ENCODE peak calls at places on chromosomes 3 and 15, in nine cellular contexts. W is cardiac muscle cell, T is mammary epithelial cell, P is A549, C is breast epithelium, N is fibroblast of lung, S is lower lobe of right lung, G is GM23338, D is tibial artery. O is an unnamed sample.
A peak's percentile ranks its signal among the peaks of the same experiment; 100 is the strongest.

GRCh38 chr3:86991840-86992430 is 986 bp upstream of the VGLL3 start:
- DNase-seq in N (no peak), W (no peak), C (no peak), P (peak; percentile 45), G (no peak), T (peak; percentile 41), S (no peak), D (no peak), O (no peak)

GRCh38 chr15:82159922-82160321 is 102.6 kb downstream of the EFL1 start:
- DNase-seq in W (no peak), P (peak; percentile 79), C (no peak), D (no peak), N (peak; percentile 95), T (peak; percentile 81), G (peak; percentile 25), S (no peak), O (no peak)

GRCh38 chr3:106809633-106810460 is 567.4 kb upstream of the CCDC54 start:
- DNase-seq in T (no peak), G (no peak), W (no peak), S (no peak), P (no peak), C (no peak), N (peak; percentile 51), D (no peak), O (no peak)

GRCh38 chr3:132804498-132804897 is 82.3 kb upstream of the NPHP3 start:
- DNase-seq in S (no peak), N (no peak), T (peak; percentile 71), C (no peak), D (no peak), W (no peak), P (no peak), G (no peak), O (no peak)

GRCh38 chr3:151169700-151170224 is 33.3 kb downstream of the GPR171 start:
- DNase-seq in S (peak; percentile 79), C (no peak), P (no peak), N (no peak), T (peak; percentile 41), D (peak; percentile 74), W (no peak), G (no peak), O (no peak)

GRCh38 chr15:36301931-36302330 is 277.5 kb upstream of the CDIN1 start:
- DNase-seq in P (no peak), G (no peak), N (no peak), T (no peak), C (no peak), S (no peak), D (no peak), W (no peak), O (no peak)

GRCh38 chr15:68158046-68158628 is 47.0 kb downstream of the CALML4 start:
- DNase-seq in C (no peak), D (no peak), N (no peak), T (no peak), G (no peak), P (no peak), S (no peak), W (peak; percentile 19), O (no peak)

GRCh38 chr3:113140876-113141275 is 70.5 kb upstream of the BOC start:
- DNase-seq in C (no peak), W (no peak), N (no peak), D (no peak), G (no peak), P (no peak), T (peak; percentile 56), S (no peak), O (no peak)

GRCh38 chr3:71088019-71088711 is 495.4 kb downstream of the FOXP1 start:
- DNase-seq in W (no peak), N (no peak), C (no peak), T (no peak), S (no peak), G (no peak), D (no peak), P (no peak), O (no peak)

GRCh38 chr3:43015572-43016512 is 36.7 kb downstream of the GASK1A start:
- DNase-seq in P (no peak), W (no peak), G (no peak), S (no peak), C (no peak), N (no peak), D (no peak), T (no peak), O (peak; percentile 34)

GRCh38 chr3:135326851-135327250 is 531.8 kb downstream of the EPHB1 start:
- DNase-seq in W (no peak), G (no peak), D (no peak), C (no peak), T (no peak), N (no peak), S (no peak), P (no peak), O (no peak)

GRCh38 chr3:135325726-135326245 is 530.7 kb downstream of the EPHB1 start:
- DNase-seq in N (no peak), D (no peak), P (no peak), W (peak; percentile 26), S (no peak), C (no peak), G (no peak), T (no peak), O (no peak)

GRCh38 chr3:135325096-135325495 is 530.0 kb downstream of the EPHB1 start:
- DNase-seq in C (no peak), P (no peak), W (no peak), G (no peak), T (no peak), D (no peak), S (no peak), N (no peak), O (no peak)

GRCh38 chr3:135328036-135328435 is 533.0 kb downstream of the EPHB1 start:
- DNase-seq in G (no peak), D (no peak), C (no peak), P (no peak), N (no peak), T (no peak), S (no peak), W (no peak), O (no peak)

DNA sequence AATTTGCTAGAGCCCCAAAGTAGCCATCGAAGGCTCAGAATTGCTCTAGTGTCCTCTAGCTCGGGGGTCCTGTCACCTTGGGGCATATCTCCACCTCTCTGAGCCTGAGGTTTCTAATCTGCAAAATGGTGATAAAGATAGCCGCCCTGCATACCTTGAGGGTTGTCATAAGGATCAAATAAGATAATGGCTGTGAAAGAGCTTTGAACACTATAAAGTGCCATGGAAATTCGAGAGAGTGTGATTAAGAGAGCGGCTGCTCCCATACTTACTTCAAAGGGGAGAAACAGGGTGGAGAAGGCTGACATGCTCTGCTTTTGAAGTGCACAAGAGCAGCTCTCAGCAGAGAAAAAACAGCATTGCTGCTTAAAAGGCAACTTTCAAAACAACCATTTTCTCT is 529.2 kb downstream of the EPHB1 start:
- DNase-seq in C (no peak), N (no peak), T (no peak), P (no peak), W (peak; percentile 59), G (no peak), D (no peak), S (no peak), O (no peak)
- H3K27ac ChIP-seq in C (no peak overlapping the region), N (no peak overlapping the region), T (no peak overlapping the region), P (no peak overlapping the region), W (no peak overlapping the region), G (no peak overlapping the region), D (no peak overlapping the region), S (no peak overlapping the region), O (no peak overlapping the region)

DNA sequence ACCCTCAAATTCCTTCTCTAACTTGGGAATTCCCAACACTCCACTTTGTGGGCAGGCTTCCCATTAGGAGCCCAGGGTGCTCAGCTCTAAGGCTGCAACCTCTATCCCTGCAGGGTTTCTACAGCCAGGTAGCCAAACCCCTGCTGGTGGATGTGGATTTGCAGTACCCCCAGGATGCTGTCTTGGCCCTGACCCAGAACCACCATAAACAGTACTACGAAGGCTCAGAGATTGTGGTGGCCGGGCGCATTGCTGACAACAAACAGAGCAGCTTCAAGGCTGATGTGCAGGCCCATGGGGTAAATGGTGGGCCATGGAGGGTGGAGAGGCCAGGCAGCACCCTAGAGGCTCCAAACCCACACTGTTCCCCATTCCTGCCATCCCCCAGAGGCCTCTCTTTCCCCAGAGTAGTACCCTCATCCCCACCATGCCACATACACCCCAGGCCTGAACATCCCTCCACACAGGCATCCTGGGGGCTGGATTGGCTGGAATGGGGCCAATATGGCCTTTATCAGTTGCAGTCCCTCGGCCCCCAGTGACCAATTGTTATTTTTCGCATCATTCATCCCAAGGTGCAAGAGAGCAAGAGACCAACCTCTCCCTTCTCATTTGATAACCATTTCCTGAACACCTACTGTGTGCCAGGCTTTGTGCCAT is 7.7 kb downstream of the ITIH1 start:
- DNase-seq in S (peak; percentile 26), C (peak; percentile 34), P (no peak), G (no peak), T (no peak), N (no peak), D (peak; percentile 27), W (no peak), O (no peak)
- H3K4me1 ChIP-seq in S (no peaks in the 10 kb centered on the region), C (no peaks in the 10 kb centered on the region), P (no peaks in the 10 kb centered on the region), G (no peaks in the 10 kb centered on the region), T (no peaks in the 10 kb centered on the region), N (no peaks in the 10 kb centered on the region), D (no peaks in the 10 kb centered on the region), W (no peaks in the 10 kb centered on the region), O (no peaks in the 10 kb centered on the region)

DNA sequence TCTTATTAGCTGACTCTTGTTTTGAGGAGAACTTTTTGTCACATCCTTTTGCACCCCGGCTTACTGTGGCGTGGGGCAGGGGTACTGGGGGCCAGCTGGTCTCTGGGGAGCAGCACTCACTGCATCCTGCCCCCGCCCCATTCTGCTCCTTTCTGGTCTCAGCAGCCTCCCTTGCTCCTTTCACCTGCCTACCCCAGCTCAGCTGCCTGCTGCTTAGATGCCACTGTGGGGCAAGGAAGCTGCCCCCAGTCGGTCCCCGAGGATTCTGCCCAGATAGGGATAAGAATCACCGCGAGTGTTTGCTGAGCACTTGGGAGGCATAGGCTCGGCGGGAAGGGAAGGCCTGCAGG is 32.0 kb downstream of the APBA2 start:
- DNase-seq in P (no peak), D (peak; percentile 34), G (no peak), S (peak; percentile 9), W (no peak), T (no peak), C (no peak), N (no peak), O (no peak)
- H3K27ac ChIP-seq in P (no peak overlapping the region), D (no peak overlapping the region), G (no peak overlapping the region), S (no peak overlapping the region), W (no peak overlapping the region), T (no peak overlapping the region), C (no peak overlapping the region), N (no peak overlapping the region), O (no peak overlapping the region)

DNA sequence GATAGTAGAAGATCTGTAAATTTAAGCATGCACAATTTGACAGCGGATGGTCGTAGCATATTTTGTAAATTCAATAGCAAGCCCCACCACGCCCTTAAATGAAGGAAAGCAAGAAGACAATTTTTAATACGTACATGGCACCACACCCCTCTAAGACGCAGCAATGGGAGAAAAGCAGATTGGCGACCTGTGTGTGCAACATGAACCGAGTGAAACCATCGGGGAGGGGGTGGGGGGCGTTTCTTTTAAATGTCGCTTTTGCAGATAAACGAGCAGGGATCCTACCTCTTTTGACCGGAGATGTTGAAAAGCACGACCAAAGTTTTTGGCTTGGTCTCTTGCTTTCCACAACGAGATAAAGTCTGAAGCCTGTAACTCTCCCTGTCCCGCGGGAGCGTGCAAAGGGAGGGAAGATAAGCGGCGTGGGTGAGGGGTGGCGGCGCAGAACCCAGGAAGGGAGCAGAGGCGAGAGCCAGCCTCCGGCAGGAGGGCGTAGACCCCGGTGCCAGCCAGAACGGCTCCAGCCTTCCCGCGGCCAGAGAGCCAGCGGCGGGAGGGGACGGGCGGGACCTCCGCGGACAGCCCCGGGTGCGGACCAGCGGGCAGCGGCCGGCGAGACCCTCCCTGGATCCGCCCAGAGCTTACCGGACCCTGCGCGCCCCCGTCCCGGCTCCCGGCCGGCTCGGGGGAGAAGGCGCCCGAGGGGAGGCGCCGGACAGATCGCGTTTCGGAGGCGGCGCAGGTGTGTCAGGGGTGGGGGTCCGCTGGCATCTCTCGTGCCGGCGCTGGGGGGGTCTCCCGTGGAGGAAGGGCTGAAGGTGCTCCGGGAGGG is at the start of gene CHL1:
- DNase-seq in N (peak; percentile 6), G (peak; percentile 48), C (no peak), D (no peak), P (no peak), W (peak; percentile 46), T (no peak), S (peak; percentile 45), O (no peak)
- H3K4me1 ChIP-seq in N (no peaks in the 10 kb centered on the region), G (peaks cover 25% of the 10 kb centered on the region), C (no peaks in the 10 kb centered on the region), D (no peaks in the 10 kb centered on the region), P (peaks cover 17% of the 10 kb centered on the region), W (no peaks in the 10 kb centered on the region), T (peaks cover 14% of the 10 kb centered on the region), S (peaks cover 13% of the 10 kb centered on the region), O (no peaks in the 10 kb centered on the region)

O was measured in naive thymus-derived CD4-positive, alpha-beta T cell.